ENCODE peak calls at places on chromosomes 7 and 10, in five cellular contexts. J is colonic mucosa, K is HFF-Myc, W is adrenal gland, P is PC-9. S is an unnamed sample.

GRCh38 chr10:130022071-130022470 is 58.0 kb upstream of the EBF3 start:
- DNase-seq in J (no peak), P (no peak), K (no peak), W (no peak), S (no peak)

GRCh38 chr7:149261321-149261828 is 621 bp upstream of the ZNF783 start:
- DNase-seq in W (no peak), K (no peak), J (no peak), P (peak; percentile 23), S (peak; percentile 27)

GRCh38 chr7:19114591-19114855 is 2.9 kb downstream of the TWIST1 start:
- DNase-seq in W (no peak), K (no peak), J (no peak), P (no peak), S (peak; percentile 69)

GRCh38 chr7:45978010-45978681 is 57.1 kb upstream of the IGFBP3 start:
- DNase-seq in J (peak; percentile 16), K (peak; percentile 83), W (peak; percentile 46), P (peak; percentile 91), S (peak; percentile 98)

GRCh38 chr7:832292-832967 is at the start of gene SUN1:
- DNase-seq in J (no peak), W (peak; percentile 45), P (peak; percentile 90), K (no peak), S (peak; percentile 82)

GRCh38 chr10:83612050-83612449 is 527.3 kb upstream of the GHITM start:
- DNase-seq in K (no peak), J (no peak), W (no peak), P (no peak), S (peak; percentile 44)

GRCh38 chr10:77118603-77119282 is 518.9 kb downstream of the KCNMA1 start:
- DNase-seq in K (no peak), J (no peak), P (no peak), W (no peak), S (no peak)

GRCh38 chr7:47035522-47035921 is 546.4 kb downstream of the TNS3 start:
- DNase-seq in J (no peak), P (no peak), K (no peak), W (no peak), S (peak; percentile 10)

GRCh38 chr10:116720241-116721047 is 21.9 kb downstream of the HSPA12A start:
- DNase-seq in P (no peak), K (no peak), W (peak; percentile 68), J (peak; percentile 29), S (no peak)

GRCh38 chr10:26199841-26200240 is 16.7 kb upstream of the GAD2 start:
- DNase-seq in J (no peak), K (no peak), W (no peak), P (no peak), S (no peak)

DNA sequence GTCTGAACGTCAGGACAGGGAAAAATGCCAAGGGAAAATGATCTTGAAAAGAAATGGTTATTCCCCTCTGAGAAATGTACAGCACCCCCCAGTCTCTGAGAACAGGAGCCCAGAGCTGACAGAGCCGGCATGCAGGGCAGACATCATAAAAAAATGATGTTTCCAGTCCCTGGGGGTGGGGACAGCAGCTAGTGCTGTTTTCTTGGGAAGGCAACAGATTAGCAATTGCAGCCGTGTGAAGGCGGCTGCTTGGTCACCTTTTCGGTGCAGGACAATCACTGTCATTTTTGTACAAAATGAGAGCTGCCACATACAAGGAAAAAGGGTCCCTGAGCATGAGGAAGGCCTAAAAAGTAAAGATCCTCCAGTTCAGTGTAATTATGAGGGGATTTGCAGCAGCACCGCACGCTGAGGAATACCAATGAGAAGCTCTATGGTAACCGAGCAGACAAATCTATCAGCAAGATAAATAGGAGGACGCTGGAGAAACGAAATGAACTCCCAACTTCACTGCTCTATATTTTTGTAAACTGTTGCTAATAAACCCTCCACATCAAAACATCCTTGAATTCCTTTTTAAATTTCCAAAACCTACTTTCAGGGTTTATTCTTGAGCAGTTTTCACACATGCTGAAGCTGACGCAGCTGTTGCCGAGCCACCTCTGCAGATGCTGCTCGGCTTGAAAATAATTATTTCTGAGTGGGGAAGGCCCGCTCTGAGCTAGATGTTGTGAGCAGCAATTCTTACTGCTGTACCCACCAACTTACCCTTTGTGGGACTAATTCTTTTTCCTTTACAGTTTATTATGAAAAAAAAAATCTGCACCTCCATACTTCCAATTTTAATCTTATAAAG is 98.2 kb upstream of the NEBL start:
- DNase-seq in W (no peak), P (no peak), K (no peak), J (no peak), S (peak; percentile 48)
- H3K4me3 ChIP-seq in W (no peak overlapping the region), P (no peak overlapping the region), K (no peak overlapping the region), J (no peak overlapping the region), S (no peak overlapping the region)

GRCh38 chr10:95196053-95196452 is 2.0 kb downstream of the ACSM6 start:
- DNase-seq in K (no peak), J (no peak), W (no peak), P (no peak), S (no peak)

DNA sequence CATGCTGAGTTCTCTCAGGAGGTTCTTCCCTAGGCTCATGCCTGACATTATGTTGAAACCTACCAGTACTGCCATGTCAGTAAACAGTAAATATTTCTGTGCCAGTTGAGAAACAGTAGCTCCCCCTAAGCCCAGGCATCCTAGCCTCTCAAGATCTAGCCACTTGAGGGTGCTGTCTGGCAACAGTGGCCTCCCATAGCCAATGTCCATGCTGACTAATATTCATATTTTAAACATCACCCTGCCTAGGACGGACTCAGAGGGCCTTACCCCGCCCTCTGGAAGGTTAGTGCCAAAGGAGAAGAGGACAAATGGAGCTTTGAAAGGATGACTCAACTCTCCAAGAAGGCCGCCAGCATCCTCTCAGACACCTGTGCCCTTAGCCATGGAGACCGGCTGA is 7.7 kb downstream of the ACSM6 start:
- DNase-seq in K (no peak), P (peak; percentile 49), J (no peak), W (no peak), S (peak; percentile 70)
- TF ChIP-seq CTCF in K (peak; percentile 51), P (peak; percentile 58), J (no peak), W (no peak), S (peak; percentile 60)

GRCh38 chr10:88047589-88047988 is 184.2 kb downstream of the PTEN start:
- DNase-seq in P (no peak), K (no peak), J (no peak), W (no peak), S (no peak)
- H3K4me3 ChIP-seq in P (no peak overlapping the region), K (no peak overlapping the region), J (no peak overlapping the region), W (no peak overlapping the region), S (no peak overlapping the region)

GRCh38 chr10:63099734-63100133 is 33.4 kb upstream of the NRBF2 start:
- DNase-seq in K (no peak), P (no peak), W (no peak), J (no peak), S (no peak)

GRCh38 chr10:63093227-63093626 is 39.9 kb upstream of the NRBF2 start:
- DNase-seq in W (no peak), P (no peak), J (no peak), K (no peak), S (no peak)

GRCh38 chr10:63094405-63094804 is 38.7 kb upstream of the NRBF2 start:
- DNase-seq in J (no peak), P (no peak), K (no peak), W (no peak), S (no peak)
- TF ChIP-seq CTCF in J (no peak), P (no peak), K (no peak), W (no peak), S (no peak)

GRCh38 chr7:137950263-137950621 is 51.6 kb downstream of the CREB3L2 start:
- DNase-seq in J (no peak), W (no peak), P (no peak), K (no peak), S (no peak)
- H3K4me3 ChIP-seq in J (no peak overlapping the region), W (no peak overlapping the region), P (no peak overlapping the region), K (no peak overlapping the region), S (no peak overlapping the region)

DNA sequence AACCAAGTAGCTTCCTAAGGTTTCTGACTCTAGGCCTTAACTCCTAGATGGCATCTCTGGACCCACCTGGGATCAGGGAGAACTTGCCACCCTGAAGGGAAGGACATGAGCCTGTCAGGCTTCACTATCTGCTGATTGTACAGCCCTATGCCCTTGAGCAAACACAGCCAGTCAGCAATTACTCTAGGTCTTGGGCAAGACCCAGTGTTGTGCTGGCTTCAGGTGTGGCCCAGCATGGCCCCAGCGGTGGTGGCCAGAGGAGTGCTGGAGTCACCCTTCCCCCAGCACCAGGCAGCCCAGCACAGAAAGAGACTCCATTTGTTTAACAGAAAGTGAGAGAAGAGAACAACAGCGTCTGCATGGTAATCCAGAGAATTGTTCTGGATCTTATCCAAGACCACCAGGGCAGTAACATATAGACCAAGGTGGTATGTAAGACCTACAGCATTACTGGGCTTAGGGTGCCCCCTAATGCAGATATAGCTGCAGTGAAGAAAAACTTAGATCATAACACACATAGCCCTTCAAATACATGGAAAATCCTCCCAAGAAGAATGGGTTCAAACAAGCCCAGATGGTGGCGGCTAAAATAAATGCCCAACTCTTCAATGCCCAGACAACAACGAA is 207.7 kb downstream of the MAGI2 start:
- DNase-seq in W (no peak), J (no peak), P (no peak), K (no peak), S (no peak)
- TF ChIP-seq CTCF in W (no peak), J (no peak), P (no peak), K (peak; percentile 7), S (no peak)

DNA sequence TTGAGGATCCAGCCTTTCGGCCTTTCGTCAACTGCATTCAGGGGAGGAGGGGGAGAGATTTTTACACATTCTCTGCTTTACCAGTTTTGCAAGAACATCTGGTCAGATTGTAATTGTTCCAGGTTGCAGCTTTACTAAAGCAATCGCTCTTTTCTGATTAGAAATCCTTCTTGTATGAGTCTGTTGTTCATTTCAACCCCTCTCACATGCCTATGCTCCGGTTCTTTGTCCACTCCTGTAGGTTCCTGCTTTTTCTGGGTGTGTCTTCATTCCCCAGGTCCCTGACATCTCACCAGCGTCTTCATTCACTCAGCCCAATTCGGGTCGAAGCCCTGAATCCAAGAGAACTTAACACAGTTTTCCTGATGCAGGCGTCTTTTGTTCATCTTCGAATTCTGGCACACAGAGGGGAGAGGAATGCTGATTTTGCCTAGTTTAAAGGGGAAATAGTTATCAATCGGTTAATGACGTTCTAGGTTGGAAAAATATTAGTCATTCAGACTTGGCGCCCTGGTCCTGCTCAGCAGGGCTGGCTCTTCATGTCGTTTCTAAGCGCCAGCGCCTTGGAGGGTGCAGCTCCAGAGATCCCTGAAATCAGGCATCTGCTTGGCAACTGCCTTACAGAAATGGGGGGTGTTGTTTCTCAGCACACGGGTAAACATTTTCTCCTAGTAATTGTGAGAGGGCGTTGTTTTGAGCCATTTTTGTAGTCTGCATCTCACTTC is 1.1 kb upstream of the PRTFDC1 start:
- DNase-seq in P (no peak), K (no peak), J (no peak), W (no peak), S (peak; percentile 47)
- H3K4me3 ChIP-seq in P (peak overlapping the region; percentile 52), K (peak overlapping the region; percentile 25), J (peak overlapping the region; percentile 57), W (no peak overlapping the region), S (no peak overlapping the region)

DNA sequence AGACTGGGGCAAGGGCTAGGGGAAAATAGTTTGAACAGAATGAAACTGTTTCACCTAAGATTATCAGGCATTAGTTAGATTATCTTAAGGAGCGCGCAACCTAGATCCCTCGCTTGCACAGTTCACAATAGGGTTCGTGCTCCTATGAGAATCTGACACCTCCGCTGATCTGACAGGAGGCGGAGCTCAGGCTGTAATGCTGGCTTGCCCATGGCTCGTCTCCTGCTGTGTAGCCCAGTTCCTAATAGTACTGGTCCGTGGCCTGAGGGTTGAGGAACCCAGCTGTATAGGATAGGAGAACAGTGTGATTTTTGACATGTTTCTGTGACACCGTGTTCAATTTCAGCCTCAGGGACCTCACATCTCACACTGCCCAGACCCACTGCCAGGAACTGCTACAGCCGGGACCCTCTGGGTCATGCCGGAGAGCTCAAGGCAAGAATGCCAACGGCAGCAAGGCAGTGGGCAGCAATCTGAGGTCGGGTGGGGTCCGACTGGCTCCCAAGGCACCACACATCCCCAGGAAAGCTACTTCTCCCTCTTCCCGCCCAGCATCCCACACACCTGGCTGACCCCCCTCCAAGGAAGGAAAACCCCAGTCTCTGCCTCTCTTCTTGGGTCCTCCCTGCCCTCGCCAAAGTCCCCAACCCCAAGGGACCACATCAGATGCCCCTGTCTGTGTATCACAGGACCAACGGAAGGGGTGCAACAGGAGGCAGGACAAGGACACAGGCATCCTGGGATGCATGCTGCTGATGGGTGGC is 31.7 kb downstream of the CAMK2B start:
- DNase-seq in J (peak; percentile 6), K (no peak), P (no peak), W (peak; percentile 16), S (no peak)
- TF ChIP-seq CTCF in J (no peak), K (no peak), P (no peak), W (no peak), S (no peak)

S was measured in cardiac fibroblast.